ENCODE peak calls at places on chromosomes 5 and 9, in eight cellular contexts. V is upper lobe of right lung, G is body of pancreas, H is NB4, T is Peyer's patch, U is GM10248, J is GM12878, D is cardiac muscle cell. A is an unnamed sample.

GRCh38 chr9:118128313-118128712 is 424.1 kb downstream of the TLR4 start:
- DNase-seq in V (peak; percentile 28), G (no peak), H (no peak), T (no peak), U (no peak), J (no peak), D (no peak), A (no peak)

GRCh38 chr5:67093259-67093658 is 103.3 kb downstream of the CD180 start:
- DNase-seq in V (no peak), G (no peak), H (no peak), T (no peak), U (no peak), J (no peak), D (no peak), A (no peak)

GRCh38 chr9:95142728-95143127 is 174.8 kb downstream of the FANCC start:
- DNase-seq in V (no peak), G (no peak), H (no peak), T (no peak), U (no peak), J (no peak), D (no peak), A (peak; percentile 1)

GRCh38 chr5:67976812-67977455 is 238.6 kb upstream of the PIK3R1 start:
- DNase-seq in V (no peak), G (no peak), H (peak; percentile 20), T (no peak), U (no peak), J (no peak), D (no peak), A (no peak)

GRCh38 chr5:134255418-134256150 is 29.7 kb upstream of the PPP2CA start:
- DNase-seq in V (no peak), G (no peak), H (no peak), T (no peak), U (no peak), J (no peak), D (peak; percentile 52), A (no peak)

GRCh38 chr9:95494416-95495371 is 22.1 kb downstream of the PTCH1 start:
- DNase-seq in V (no peak), G (no peak), H (peak; percentile 88), T (peak; percentile 78), U (peak; percentile 81), J (peak; percentile 88), D (no peak), A (peak; percentile 70)

GRCh38 chr9:9920425-9920824 is 692.4 kb downstream of the PTPRD start:
- DNase-seq in V (no peak), G (no peak), H (no peak), T (no peak), U (no peak), J (no peak), D (no peak), A (no peak)

GRCh38 chr9:136671646-136672430 is 9.1 kb downstream of the EGFL7 start:
- DNase-seq in V (no peak), G (peak; percentile 64), H (peak; percentile 56), T (peak; percentile 77), U (peak; percentile 81), J (no peak), D (peak; percentile 31), A (peak; percentile 87)

GRCh38 chr9:134293576-134294227 is 32.6 kb upstream of the RXRA start:
- DNase-seq in V (no peak), G (no peak), H (no peak), T (no peak), U (no peak), J (no peak), D (peak; percentile 32), A (no peak)

GRCh38 chr9:85746309-85746708 is 4.6 kb upstream of the AGTPBP1 start:
- DNase-seq in V (no peak), G (no peak), H (no peak), T (no peak), U (no peak), J (no peak), D (no peak), A (no peak)

GRCh38 chr5:79886940-79887339 is 104.1 kb downstream of the MTX3 start:
- DNase-seq in V (no peak), G (no peak), H (no peak), T (no peak), U (no peak), J (peak; percentile 7), D (no peak), A (no peak)

DNA sequence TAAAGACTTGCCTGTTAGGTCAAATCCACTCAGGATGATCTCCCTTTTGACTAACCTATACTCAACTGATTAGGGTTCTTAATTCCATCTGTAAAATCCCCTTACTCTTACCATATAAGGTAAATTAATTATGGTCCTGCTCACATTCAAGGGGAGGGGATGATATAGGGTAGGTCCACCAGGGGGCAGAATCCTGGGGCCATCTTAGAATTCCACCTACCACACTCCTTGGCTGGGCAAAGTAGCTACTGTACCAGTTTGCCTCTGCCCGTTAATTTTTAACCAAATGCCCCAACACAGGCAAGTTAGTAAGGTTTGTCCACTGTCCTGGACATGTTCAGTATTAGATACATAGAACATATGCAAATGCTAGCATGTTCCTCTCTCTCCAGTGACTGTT is 262.4 kb downstream of the SEMA5A start:
- DNase-seq in V (no peak), G (no peak), H (no peak), T (no peak), U (no peak), J (no peak), D (no peak), A (no peak)
- TF ChIP-seq CTCF in V (no peak), G (no peak), H (peak; percentile 11), T (no peak), U (no peak), J (no peak), D (no peak), A (no peak)

GRCh38 chr9:114434878-114435311 is 47.1 kb upstream of the AKNA start:
- DNase-seq in V (no peak), G (peak; percentile 19), H (peak; percentile 55), T (peak; percentile 19), U (peak; percentile 62), J (no peak), D (peak; percentile 58), A (peak; percentile 66)
- TF ChIP-seq CTCF in V (peak; percentile 26), G (peak; percentile 10), H (peak; percentile 61), T (peak; percentile 45), U (peak; percentile 63), J (peak; percentile 58), D (peak; percentile 77), A (peak; percentile 49)

GRCh38 chr5:132754947-132755346 is 7.7 kb downstream of the CCNI2 start:
- DNase-seq in V (no peak), G (no peak), H (peak; percentile 38), T (no peak), U (no peak), J (no peak), D (peak; percentile 58), A (no peak)
- TF ChIP-seq CTCF in V (no peak), G (no peak), H (peak; percentile 3), T (no peak), U (peak; percentile 2), J (no peak), D (peak; percentile 30), A (no peak)

GRCh38 chr5:112917453-112918005 is 4.5 kb downstream of the REEP5 start:
- DNase-seq in V (no peak), G (no peak), H (peak; percentile 53), T (no peak), U (no peak), J (no peak), D (peak; percentile 23), A (no peak)
- TF ChIP-seq CTCF in V (peak; percentile 15), G (no peak), H (peak; percentile 18), T (no peak), U (no peak), J (peak; percentile 53), D (peak; percentile 29), A (peak; percentile 10)

GRCh38 chr9:112378441-112379176 is 1.3 kb upstream of the HSDL2 start:
- DNase-seq in V (peak; percentile 58), G (peak; percentile 24), H (no peak), T (peak; percentile 52), U (no peak), J (no peak), D (no peak), A (no peak)

GRCh38 chr9:112380771-112381181 is 868 bp downstream of the HSDL2 start:
- DNase-seq in V (no peak), G (no peak), H (peak; percentile 52), T (no peak), U (peak; percentile 29), J (peak; percentile 34), D (peak; percentile 51), A (peak; percentile 32)

GRCh38 chr9:112377684-112378344 is 2.1 kb upstream of the HSDL2 start:
- DNase-seq in V (no peak), G (no peak), H (no peak), T (no peak), U (no peak), J (no peak), D (no peak), A (no peak)

GRCh38 chr9:112380102-112380581 is at the start of gene HSDL2:
- DNase-seq in V (no peak), G (no peak), H (peak; percentile 56), T (no peak), U (peak; percentile 30), J (no peak), D (peak; percentile 60), A (peak; percentile 36)

DNA sequence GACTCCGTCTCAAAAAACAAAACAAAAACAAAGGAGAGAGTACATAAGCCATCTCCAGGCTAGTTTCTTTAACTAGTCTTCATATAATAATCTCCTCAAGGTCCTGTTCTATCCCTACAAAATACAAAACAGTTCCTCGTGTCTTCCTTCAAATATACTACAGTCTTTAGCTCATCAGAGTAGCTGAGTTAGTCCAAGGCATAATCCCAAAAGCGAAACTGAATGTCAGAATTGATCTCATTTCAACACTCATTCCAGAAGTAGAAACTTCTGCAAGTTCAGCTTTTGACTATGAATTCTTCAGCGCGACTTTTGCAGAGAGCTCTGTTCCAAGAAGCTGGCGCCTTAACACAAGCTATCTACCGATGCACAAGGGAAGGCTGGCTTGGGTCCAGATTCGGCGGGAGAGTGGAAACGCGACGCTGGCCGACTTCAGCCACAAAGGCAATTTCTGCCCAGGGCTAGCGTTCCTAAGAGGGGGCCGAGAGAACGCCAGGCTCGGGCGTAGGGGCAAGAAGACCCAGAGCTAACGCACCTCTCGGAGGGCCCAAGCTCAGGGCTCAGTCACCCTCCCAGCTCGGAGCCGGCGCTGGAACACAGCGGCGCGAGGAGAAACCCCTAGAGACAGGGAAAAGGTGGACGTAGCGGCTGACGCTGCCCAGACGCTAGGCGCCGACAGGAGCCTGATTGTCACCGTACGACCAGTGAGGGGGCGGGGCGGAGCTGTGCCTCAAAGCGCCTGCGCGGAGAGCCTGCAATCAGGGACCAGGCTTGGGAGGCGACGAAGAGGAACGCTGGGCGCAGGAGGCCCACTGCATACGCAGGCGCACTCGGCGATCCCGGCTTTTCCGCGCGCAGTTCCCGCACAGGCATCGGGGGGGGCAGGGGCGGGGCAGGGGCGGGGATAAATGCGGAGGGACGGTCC is 469 bp upstream of the HSDL2 start:
- DNase-seq in V (peak; percentile 100), G (peak; percentile 100), H (peak; percentile 98), T (peak; percentile 100), U (peak; percentile 97), J (peak; percentile 94), D (peak; percentile 99), A (peak; percentile 97)
- TF ChIP-seq CTCF in V (no peak), G (no peak), H (no peak), T (peak; percentile 4), U (no peak), J (no peak), D (no peak), A (no peak)